ENCODE peak calls at places on chromosomes 12 and 14, in six cellular contexts. One of them, this sample, is unnamed.

GRCh38 chr12:118330421-118331018 is 42.2 kb downstream of the TAOK3 start:
- DNase-seq in uterus: no peak
- DNase-seq in HCT116: no peak
- DNase-seq in adrenal gland: peak
- DNase-seq in stomach: no peak
- DNase-seq in IMR-90: peak
- DNase-seq in this sample: no peak

GRCh38 chr14:83164016-83164415 is 1630.4 kb upstream of the SEL1L start:
- DNase-seq in uterus: no peak
- DNase-seq in HCT116: no peak
- DNase-seq in adrenal gland: no peak
- DNase-seq in stomach: no peak
- DNase-seq in IMR-90: peak
- DNase-seq in this sample: no peak

GRCh38 chr12:39852346-39852745 is 232.7 kb upstream of the ABCD2 start:
- DNase-seq in uterus: no peak
- DNase-seq in HCT116: no peak
- DNase-seq in adrenal gland: no peak
- DNase-seq in stomach: no peak
- DNase-seq in IMR-90: peak
- DNase-seq in this sample: no peak

GRCh38 chr12:106025129-106025528 is 113.6 kb downstream of the NUAK1 start:
- DNase-seq in uterus: no peak
- DNase-seq in HCT116: no peak
- DNase-seq in adrenal gland: no peak
- DNase-seq in stomach: no peak
- DNase-seq in IMR-90: no peak
- DNase-seq in this sample: no peak

GRCh38 chr12:120261951-120262851 is 3.3 kb downstream of the PXN start:
- DNase-seq in uterus: no peak
- DNase-seq in HCT116: peak
- DNase-seq in adrenal gland: no peak
- DNase-seq in stomach: no peak
- DNase-seq in IMR-90: no peak
- DNase-seq in this sample: peak

GRCh38 chr14:54200726-54201125 is 196.1 kb upstream of the CDKN3 start:
- DNase-seq in uterus: no peak
- DNase-seq in HCT116: no peak
- DNase-seq in adrenal gland: no peak
- DNase-seq in stomach: no peak
- DNase-seq in IMR-90: peak
- DNase-seq in this sample: no peak

GRCh38 chr12:53791735-53792326 is 40.1 kb upstream of the CISTR start:
- DNase-seq in uterus: no peak
- DNase-seq in HCT116: peak
- DNase-seq in adrenal gland: peak
- DNase-seq in stomach: peak
- DNase-seq in IMR-90: no peak
- DNase-seq in this sample: no peak

GRCh38 chr12:10409387-10409786 is at the start of gene KLRC4:
- DNase-seq in uterus: no peak
- DNase-seq in HCT116: peak
- DNase-seq in adrenal gland: no peak
- DNase-seq in stomach: no peak
- DNase-seq in IMR-90: peak
- DNase-seq in this sample: no peak

GRCh38 chr12:53625946-53626701 is at the start of gene ATF7:
- DNase-seq in uterus: peak
- DNase-seq in HCT116: peak
- DNase-seq in adrenal gland: peak
- DNase-seq in stomach: peak
- DNase-seq in IMR-90: peak
- DNase-seq in this sample: peak

GRCh38 chr12:104280111-104280510 is 23.4 kb upstream of the EID3 start:
- DNase-seq in uterus: no peak
- DNase-seq in HCT116: no peak
- DNase-seq in adrenal gland: no peak
- DNase-seq in stomach: no peak
- DNase-seq in IMR-90: no peak
- DNase-seq in this sample: no peak

GRCh38 chr14:58479975-58480374 is 52.5 kb downstream of the KIAA0586 start:
- DNase-seq in uterus: no peak
- DNase-seq in HCT116: no peak
- DNase-seq in adrenal gland: no peak
- DNase-seq in stomach: no peak
- DNase-seq in IMR-90: no peak
- DNase-seq in this sample: no peak

GRCh38 chr12:80777587-80777986 is 60.9 kb downstream of the MYF5 start:
- DNase-seq in uterus: no peak
- DNase-seq in HCT116: no peak
- DNase-seq in adrenal gland: no peak
- DNase-seq in stomach: no peak
- DNase-seq in IMR-90: no peak
- DNase-seq in this sample: no peak

GRCh38 chr12:45343269-45344051 is 127.6 kb downstream of the ANO6 start:
- DNase-seq in uterus: no peak
- DNase-seq in HCT116: no peak
- DNase-seq in adrenal gland: no peak
- DNase-seq in stomach: no peak
- DNase-seq in IMR-90: peak
- DNase-seq in this sample: peak

GRCh38 chr14:67385120-67385519 is 25.0 kb downstream of the EIF2S1 start:
- DNase-seq in uterus: no peak
- DNase-seq in HCT116: no peak
- DNase-seq in adrenal gland: no peak
- DNase-seq in stomach: no peak
- DNase-seq in IMR-90: no peak
- DNase-seq in this sample: no peak

GRCh38 chr12:44972746-44973421 is 78.0 kb downstream of the DBX2 start:
- DNase-seq in uterus: no peak
- DNase-seq in HCT116: peak
- DNase-seq in adrenal gland: peak
- DNase-seq in stomach: no peak
- DNase-seq in IMR-90: no peak
- DNase-seq in this sample: peak

GRCh38 chr14:102927346-102927877 is 4.9 kb downstream of the AMN start:
- DNase-seq in uterus: no peak
- DNase-seq in HCT116: peak
- DNase-seq in adrenal gland: no peak
- DNase-seq in stomach: peak
- DNase-seq in IMR-90: no peak
- DNase-seq in this sample: no peak

GRCh38 chr12:55707841-55708694 is at the start of gene ITGA7:
- DNase-seq in uterus: peak
- DNase-seq in HCT116: no peak
- DNase-seq in adrenal gland: peak
- DNase-seq in stomach: peak
- DNase-seq in IMR-90: no peak
- DNase-seq in this sample: peak

GRCh38 chr14:24232645-24233537 is at the start of gene GMPR2:
- DNase-seq in uterus: no peak
- DNase-seq in HCT116: no peak
- DNase-seq in adrenal gland: peak
- DNase-seq in stomach: no peak
- DNase-seq in IMR-90: no peak
- DNase-seq in this sample: no peak

GRCh38 chr14:24233538-24233866 is 773 bp downstream of the GMPR2 start:
- DNase-seq in uterus: no peak
- DNase-seq in HCT116: no peak
- DNase-seq in adrenal gland: peak
- DNase-seq in stomach: no peak
- DNase-seq in IMR-90: no peak
- DNase-seq in this sample: no peak

GRCh38 chr14:24232121-24232644 is at the start of gene NEDD8:
- DNase-seq in uterus: peak
- DNase-seq in HCT116: peak
- DNase-seq in adrenal gland: peak
- DNase-seq in stomach: peak
- DNase-seq in IMR-90: peak
- DNase-seq in this sample: peak

GRCh38 chr14:24228902-24229301 is 3.3 kb downstream of the NEDD8 start:
- DNase-seq in uterus: no peak
- DNase-seq in HCT116: no peak
- DNase-seq in adrenal gland: no peak
- DNase-seq in stomach: no peak
- DNase-seq in IMR-90: no peak
- DNase-seq in this sample: no peak

DNA sequence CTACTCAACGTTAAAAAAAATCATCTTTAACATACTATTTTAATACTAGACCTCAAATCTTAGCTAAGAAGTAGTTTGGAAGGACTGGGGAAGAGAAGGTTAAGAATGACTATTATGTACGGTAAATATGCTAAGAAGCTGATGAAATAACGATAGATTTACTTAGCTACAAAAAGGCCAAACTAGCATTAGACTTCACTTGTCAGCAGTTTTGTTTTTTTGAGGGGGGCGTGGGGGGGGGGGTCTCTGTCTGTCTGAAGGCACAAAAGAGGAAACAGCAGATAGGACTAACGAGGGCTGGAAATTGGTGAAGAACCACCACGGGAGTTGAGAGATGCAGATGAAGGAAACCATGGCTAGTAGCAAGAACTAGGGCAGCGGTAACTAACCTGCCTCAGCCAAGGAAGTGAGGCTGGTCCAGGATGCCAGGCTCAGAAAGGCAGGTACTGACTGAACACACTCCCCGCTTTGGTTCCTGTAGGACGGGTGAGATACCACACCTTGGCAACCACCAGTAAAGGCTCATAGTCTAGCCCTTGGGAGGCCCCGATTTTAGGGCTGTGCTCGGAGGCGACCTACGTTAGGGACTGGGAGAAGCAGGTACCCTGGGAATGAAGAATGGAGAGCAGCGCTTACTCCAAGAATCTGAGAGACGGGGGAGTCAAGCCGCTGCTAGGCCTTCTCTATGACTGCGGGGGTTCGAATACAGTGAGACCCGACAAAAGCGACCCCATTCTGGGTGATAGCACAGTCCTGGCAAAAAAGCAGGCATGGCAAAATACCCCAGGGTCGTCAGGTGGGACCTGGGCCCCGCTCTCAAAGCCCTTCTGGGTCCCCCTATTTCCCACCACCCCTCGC is 675 bp downstream of the NEDD8 start:
- DNase-seq in uterus: no peak
- DNase-seq in HCT116: no peak
- DNase-seq in adrenal gland: no peak
- DNase-seq in stomach: no peak
- DNase-seq in IMR-90: no peak
- DNase-seq in this sample: no peak
- TF ChIP-seq POLR2A in uterus: no peak
- TF ChIP-seq POLR2A in HCT116: no peak
- TF ChIP-seq POLR2A in adrenal gland: no peak
- TF ChIP-seq POLR2A in stomach: no peak
- TF ChIP-seq POLR2A in IMR-90: no peak
- TF ChIP-seq POLR2A in this sample: no peak

GRCh38 chr12:112906712-112907414 is at the start of gene OAS1:
- DNase-seq in uterus: peak
- DNase-seq in HCT116: no peak
- DNase-seq in adrenal gland: peak
- DNase-seq in stomach: peak
- DNase-seq in IMR-90: peak
- DNase-seq in this sample: peak
- TF ChIP-seq POLR2A in uterus: no peak
- TF ChIP-seq POLR2A in HCT116: no peak
- TF ChIP-seq POLR2A in adrenal gland: peak
- TF ChIP-seq POLR2A in stomach: no peak
- TF ChIP-seq POLR2A in IMR-90: no peak
- TF ChIP-seq POLR2A in this sample: no peak

DNA sequence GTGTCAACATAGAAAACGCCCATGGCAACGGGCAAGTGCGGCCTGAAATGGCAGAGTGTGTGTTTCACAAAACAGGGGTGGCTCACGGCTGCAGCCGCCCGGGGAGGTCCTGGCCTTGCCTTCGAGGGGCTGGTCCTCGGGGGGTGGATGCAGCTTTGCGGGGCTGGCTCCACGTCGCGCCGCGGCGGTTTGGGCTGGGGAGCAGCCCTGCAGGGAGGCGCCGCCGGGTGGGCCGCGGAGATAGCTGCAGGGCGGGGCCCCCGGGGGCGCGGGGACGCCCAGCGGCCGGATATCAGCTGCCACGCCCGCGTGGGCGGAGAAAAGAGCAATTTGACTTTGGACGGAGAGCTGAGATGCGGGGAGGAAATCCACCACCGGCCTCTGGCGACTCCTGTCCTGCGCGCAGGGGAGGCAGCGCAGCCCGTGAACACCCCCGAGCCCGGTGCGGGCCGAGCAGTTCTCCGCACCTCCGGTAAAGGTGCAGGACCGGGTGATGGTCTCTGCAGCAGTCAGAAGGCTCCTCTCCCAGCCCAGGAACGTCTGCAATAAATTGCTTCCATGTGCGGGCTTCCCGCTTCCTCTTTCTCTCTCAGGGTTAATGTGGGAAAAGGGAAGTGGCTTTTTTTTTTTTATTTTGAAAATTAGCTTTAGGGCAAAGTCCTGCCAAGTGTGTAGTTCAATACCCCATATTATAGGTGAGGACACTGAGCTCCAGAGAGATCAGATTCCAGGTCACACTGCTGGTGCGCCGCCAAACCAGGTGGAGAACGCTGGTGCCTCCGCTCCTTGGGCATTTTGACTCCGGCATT is 110.5 kb downstream of the ARF6 start:
- DNase-seq in uterus: peak
- DNase-seq in HCT116: peak
- DNase-seq in adrenal gland: peak
- DNase-seq in stomach: peak
- DNase-seq in IMR-90: peak
- DNase-seq in this sample: peak
- TF ChIP-seq POLR2A in uterus: peak
- TF ChIP-seq POLR2A in HCT116: peak
- TF ChIP-seq POLR2A in adrenal gland: peak
- TF ChIP-seq POLR2A in stomach: no peak
- TF ChIP-seq POLR2A in IMR-90: no peak
- TF ChIP-seq POLR2A in this sample: peak

GRCh38 chr12:22409071-22409951 is 74.8 kb upstream of the ST8SIA1 start:
- DNase-seq in uterus: no peak
- DNase-seq in HCT116: no peak
- DNase-seq in adrenal gland: no peak
- DNase-seq in stomach: no peak
- DNase-seq in IMR-90: no peak
- DNase-seq in this sample: no peak
- TF ChIP-seq POLR2A in uterus: no peak
- TF ChIP-seq POLR2A in HCT116: no peak
- TF ChIP-seq POLR2A in adrenal gland: no peak
- TF ChIP-seq POLR2A in stomach: no peak
- TF ChIP-seq POLR2A in IMR-90: no peak
- TF ChIP-seq POLR2A in this sample: no peak